ENCODE peak calls at places on chromosomes 11 and 22, in ten cellular contexts. M is adrenal gland, U is suprapubic skin, Y is GM12878, O is HCT116, N is A549, E is GM12892, H is HepG2, A is IMR-90, G is prostate gland. J is an unnamed sample.

GRCh38 chr11:84901986-84902385 is 725.2 kb downstream of the DLG2 start:
- DNase-seq in M (no peak), U (no peak), Y (no peak), O (no peak), N (no peak), E (no peak), H (no peak), A (peak), G (no peak), J (no peak)

GRCh38 chr11:45294499-45294898 is 8.4 kb upstream of the SYT13 start:
- DNase-seq in M (no peak), U (no peak), Y (no peak), O (no peak), N (no peak), E (no peak), H (no peak), A (no peak), G (no peak), J (no peak)

GRCh38 chr11:111623527-111624030 is 21.3 kb downstream of the SIK2 start:
- DNase-seq in M (no peak), U (no peak), Y (peak), O (no peak), N (no peak), E (no peak), H (peak), A (no peak), G (no peak), J (no peak)

GRCh38 chr22:36304429-36304828 is 51.5 kb downstream of the APOL1 start:
- DNase-seq in M (no peak), U (no peak), Y (no peak), O (no peak), N (no peak), E (no peak), H (no peak), A (peak), G (no peak), J (no peak)

GRCh38 chr11:42161886-42162285 is 702.4 kb upstream of the LRRC4C start:
- DNase-seq in M (no peak), U (no peak), Y (no peak), O (no peak), N (no peak), E (no peak), H (no peak), A (no peak), G (no peak), J (no peak)

GRCh38 chr11:12200359-12201015 is 90.1 kb downstream of the MICAL2 start:
- DNase-seq in M (peak), U (no peak), Y (no peak), O (no peak), N (no peak), E (no peak), H (no peak), A (peak), G (peak), J (no peak)

GRCh38 chr11:129840236-129840635 is 24.6 kb downstream of the TMEM45B start:
- DNase-seq in M (no peak), U (no peak), Y (no peak), O (no peak), N (no peak), E (no peak), H (no peak), A (no peak), G (no peak), J (no peak)

GRCh38 chr11:35905901-35906661 is 37.8 kb upstream of the LDLRAD3 start:
- DNase-seq in M (no peak), U (no peak), Y (no peak), O (no peak), N (no peak), E (no peak), H (no peak), A (peak), G (peak), J (no peak)

GRCh38 chr22:20009018-20009482 is 7.6 kb downstream of the ARVCF start:
- DNase-seq in M (no peak), U (no peak), Y (no peak), O (no peak), N (no peak), E (no peak), H (no peak), A (no peak), G (no peak), J (no peak)

GRCh38 chr11:64597671-64598101 is 6.7 kb downstream of the SLC22A12 start:
- DNase-seq in M (no peak), U (no peak), Y (no peak), O (no peak), N (no peak), E (no peak), H (no peak), A (no peak), G (no peak), J (no peak)

GRCh38 chr11:118417801-118418200 is 16.4 kb downstream of the ATP5MG start:
- DNase-seq in M (no peak), U (no peak), Y (no peak), O (no peak), N (no peak), E (no peak), H (no peak), A (no peak), G (no peak), J (no peak)

GRCh38 chr11:8296203-8296602 is 32.5 kb upstream of the LMO1 start:
- DNase-seq in M (no peak), U (no peak), Y (no peak), O (no peak), N (no peak), E (no peak), H (no peak), A (no peak), G (no peak), J (no peak)

GRCh38 chr11:134643115-134643514 is 231.1 kb upstream of the B3GAT1 start:
- DNase-seq in M (no peak), U (no peak), Y (no peak), O (no peak), N (no peak), E (no peak), H (no peak), A (no peak), G (no peak), J (no peak)

GRCh38 chr22:48173061-48173849 is 1410.8 kb downstream of the TBC1D22A start:
- DNase-seq in M (no peak), U (peak), Y (no peak), O (no peak), N (no peak), E (no peak), H (no peak), A (no peak), G (peak), J (no peak)

GRCh38 chr22:50599816-50600454 is 658 bp upstream of the MAPK8IP2 start:
- DNase-seq in M (peak), U (no peak), Y (no peak), O (no peak), N (no peak), E (peak), H (peak), A (no peak), G (no peak), J (no peak)

GRCh38 chr11:78714539-78714938 is 139.9 kb upstream of the NARS2 start:
- DNase-seq in M (no peak), U (no peak), Y (no peak), O (no peak), N (no peak), E (no peak), H (no peak), A (no peak), G (no peak), J (no peak)

GRCh38 chr22:27487600-27488450 is 313.7 kb downstream of the MN1 start:
- DNase-seq in M (no peak), U (no peak), Y (no peak), O (no peak), N (no peak), E (no peak), H (peak), A (peak), G (no peak), J (no peak)

GRCh38 chr11:117693344-117693743 is 103.7 kb downstream of the DSCAML1 start:
- DNase-seq in M (no peak), U (no peak), Y (no peak), O (no peak), N (no peak), E (no peak), H (no peak), A (no peak), G (no peak), J (no peak)

GRCh38 chr11:125348704-125349635 is 147.1 kb downstream of the FEZ1 start:
- DNase-seq in M (peak), U (no peak), Y (no peak), O (no peak), N (peak), E (peak), H (peak), A (peak), G (peak), J (no peak)

GRCh38 chr11:96238563-96239166 is 104.3 kb downstream of the MAML2 start:
- DNase-seq in M (no peak), U (no peak), Y (no peak), O (no peak), N (no peak), E (no peak), H (no peak), A (peak), G (no peak), J (no peak)

GRCh38 chr11:97622795-97623194 is 1233.0 kb downstream of the JRKL start:
- DNase-seq in M (no peak), U (no peak), Y (no peak), O (no peak), N (no peak), E (no peak), H (no peak), A (no peak), G (no peak), J (no peak)

GRCh38 chr22:48546653-48547424 is 1280.8 kb downstream of the BRD1 start:
- DNase-seq in M (no peak), U (no peak), Y (no peak), O (no peak), N (no peak), E (no peak), H (no peak), A (no peak), G (no peak), J (no peak)

GRCh38 chr11:98965775-98966174 is 55.0 kb upstream of the CNTN5 start:
- DNase-seq in M (no peak), U (no peak), Y (no peak), O (no peak), N (no peak), E (no peak), H (no peak), A (no peak), G (no peak), J (no peak)

GRCh38 chr22:23583836-23584235 is 3.7 kb upstream of the IGLL1 start:
- DNase-seq in M (no peak), U (no peak), Y (no peak), O (no peak), N (no peak), E (no peak), H (no peak), A (no peak), G (no peak), J (no peak)

GRCh38 chr11:36447947-36448346 is 62.1 kb downstream of the TRAF6 start:
- DNase-seq in M (no peak), U (no peak), Y (no peak), O (no peak), N (no peak), E (no peak), H (no peak), A (no peak), G (peak), J (no peak)

GRCh38 chr22:42001127-42001526 is 2.5 kb downstream of the WBP2NL start:
- DNase-seq in M (no peak), U (no peak), Y (no peak), O (no peak), N (no peak), E (no peak), H (no peak), A (peak), G (no peak), J (no peak)

GRCh38 chr11:2577071-2578005 is 122.5 kb downstream of the KCNQ1OT1 start:
- DNase-seq in M (peak), U (peak), Y (no peak), O (no peak), N (no peak), E (no peak), H (no peak), A (no peak), G (no peak), J (no peak)

GRCh38 chr22:28424427-28425080 is 255.1 kb downstream of the TTC28 start:
- DNase-seq in M (no peak), U (no peak), Y (no peak), O (no peak), N (no peak), E (no peak), H (peak), A (peak), G (no peak), J (no peak)

GRCh38 chr22:22578702-22579424 is 19.8 kb upstream of the PRAME start:
- DNase-seq in M (peak), U (no peak), Y (no peak), O (no peak), N (no peak), E (no peak), H (no peak), A (peak), G (no peak), J (no peak)

GRCh38 chr11:75946531-75947530 is 131.8 kb downstream of the UVRAG start:
- DNase-seq in M (no peak), U (no peak), Y (no peak), O (peak), N (no peak), E (no peak), H (no peak), A (peak), G (peak), J (no peak)

GRCh38 chr11:79344765-79345164 is 96.1 kb downstream of the TENM4 start:
- DNase-seq in M (no peak), U (no peak), Y (no peak), O (no peak), N (no peak), E (no peak), H (no peak), A (no peak), G (no peak), J (no peak)

GRCh38 chr11:35390737-35391682 is 28.3 kb downstream of the SLC1A2 start:
- DNase-seq in M (no peak), U (no peak), Y (peak), O (no peak), N (peak), E (no peak), H (peak), A (peak), G (peak), J (no peak)

GRCh38 chr11:76658231-76658630 is 12.3 kb downstream of the LRRC32 start:
- DNase-seq in M (peak), U (peak), Y (no peak), O (no peak), N (no peak), E (no peak), H (no peak), A (no peak), G (no peak), J (no peak)

GRCh38 chr11:100546714-100547113 is 140.4 kb upstream of the ARHGAP42 start:
- DNase-seq in M (no peak), U (no peak), Y (no peak), O (peak), N (no peak), E (no peak), H (no peak), A (peak), G (no peak), J (no peak)

GRCh38 chr11:109223441-109223840 is 198.5 kb upstream of the C11orf87 start:
- DNase-seq in M (no peak), U (no peak), Y (no peak), O (no peak), N (no peak), E (no peak), H (no peak), A (no peak), G (no peak), J (no peak)

GRCh38 chr11:7490054-7490453 is 4.7 kb downstream of the OLFML1 start:
- DNase-seq in M (no peak), U (no peak), Y (no peak), O (no peak), N (no peak), E (no peak), H (no peak), A (peak), G (no peak), J (no peak)

GRCh38 chr11:70745451-70745850 is 347.1 kb downstream of the CTTN start:
- DNase-seq in M (no peak), U (no peak), Y (no peak), O (no peak), N (no peak), E (no peak), H (no peak), A (no peak), G (no peak), J (no peak)

GRCh38 chr11:83813296-83813695 is 527.1 kb upstream of the CCDC90B start:
- DNase-seq in M (no peak), U (no peak), Y (no peak), O (no peak), N (no peak), E (no peak), H (no peak), A (peak), G (no peak), J (no peak)

GRCh38 chr11:69642913-69643632 is 2.1 kb downstream of the CCND1 start:
- DNase-seq in M (peak), U (peak), Y (no peak), O (no peak), N (peak), E (peak), H (peak), A (peak), G (peak), J (no peak)

GRCh38 chr11:33514079-33514690 is 186.4 kb downstream of the C11orf91 start:
- DNase-seq in M (no peak), U (no peak), Y (no peak), O (no peak), N (no peak), E (no peak), H (no peak), A (no peak), G (no peak), J (no peak)

GRCh38 chr22:25553131-25553530 is 11.3 kb upstream of the GRK3 start:
- DNase-seq in M (no peak), U (no peak), Y (no peak), O (no peak), N (no peak), E (no peak), H (no peak), A (no peak), G (no peak), J (no peak)
- TF ChIP-seq POLR2A in M (no peak), U (no peak), Y (no peak), O (no peak), N (no peak), E (no peak), H (no peak), A (no peak), G (no peak), J (no peak)

GRCh38 chr11:128613300-128613995 is 26.1 kb upstream of the ETS1 start:
- DNase-seq in M (no peak), U (no peak), Y (no peak), O (no peak), N (no peak), E (no peak), H (no peak), A (no peak), G (no peak), J (no peak)

GRCh38 chr11:128607819-128608218 is 20.5 kb upstream of the ETS1 start:
- DNase-seq in M (no peak), U (no peak), Y (no peak), O (no peak), N (no peak), E (no peak), H (no peak), A (no peak), G (peak), J (no peak)

GRCh38 chr11:128608732-128609131 is 21.4 kb upstream of the ETS1 start:
- DNase-seq in M (no peak), U (no peak), Y (no peak), O (no peak), N (no peak), E (no peak), H (no peak), A (no peak), G (no peak), J (no peak)

GRCh38 chr11:128615076-128615475 is 27.7 kb upstream of the ETS1 start:
- DNase-seq in M (no peak), U (no peak), Y (no peak), O (no peak), N (no peak), E (no peak), H (no peak), A (no peak), G (no peak), J (no peak)

GRCh38 chr11:128610765-128611617 is 23.6 kb upstream of the ETS1 start:
- DNase-seq in M (no peak), U (no peak), Y (peak), O (no peak), N (no peak), E (peak), H (no peak), A (no peak), G (no peak), J (peak)
- TF ChIP-seq POLR2A in M (no peak), U (no peak), Y (peak), O (no peak), N (no peak), E (peak), H (no peak), A (no peak), G (no peak), J (no peak)

GRCh38 chr11:61629082-61629481 is 48.2 kb upstream of the SYT7 start:
- DNase-seq in M (no peak), U (no peak), Y (no peak), O (no peak), N (no peak), E (no peak), H (no peak), A (no peak), G (no peak), J (no peak)

GRCh38 chr11:61630104-61630503 is 49.2 kb upstream of the SYT7 start:
- DNase-seq in M (no peak), U (no peak), Y (no peak), O (no peak), N (no peak), E (no peak), H (no peak), A (no peak), G (no peak), J (no peak)

GRCh38 chr11:61625525-61625924 is 44.6 kb upstream of the SYT7 start:
- DNase-seq in M (no peak), U (no peak), Y (no peak), O (no peak), N (no peak), E (no peak), H (no peak), A (no peak), G (no peak), J (no peak)

GRCh38 chr11:61627831-61628753 is 47.2 kb upstream of the SYT7 start:
- DNase-seq in M (peak), U (no peak), Y (no peak), O (peak), N (peak), E (no peak), H (peak), A (peak), G (peak), J (no peak)

GRCh38 chr11:61626580-61627380 is 45.9 kb upstream of the SYT7 start:
- DNase-seq in M (no peak), U (no peak), Y (no peak), O (no peak), N (no peak), E (no peak), H (peak), A (peak), G (peak), J (no peak)
- TF ChIP-seq POLR2A in M (no peak), U (no peak), Y (no peak), O (no peak), N (no peak), E (no peak), H (no peak), A (no peak), G (no peak), J (no peak)

GRCh38 chr11:102453921-102454320 is 1.4 kb upstream of the TMEM123 start:
- DNase-seq in M (no peak), U (no peak), Y (no peak), O (no peak), N (no peak), E (no peak), H (no peak), A (no peak), G (no peak), J (no peak)

GRCh38 chr11:102451693-102452460 is 688 bp downstream of the TMEM123 start:
- DNase-seq in M (peak), U (peak), Y (no peak), O (no peak), N (peak), E (peak), H (peak), A (peak), G (peak), J (no peak)

GRCh38 chr11:102451041-102451692 is 1.4 kb downstream of the TMEM123 start:
- DNase-seq in M (no peak), U (no peak), Y (no peak), O (no peak), N (no peak), E (no peak), H (no peak), A (no peak), G (no peak), J (no peak)

GRCh38 chr11:102453286-102453797 is 777 bp upstream of the TMEM123 start:
- DNase-seq in M (peak), U (no peak), Y (no peak), O (no peak), N (no peak), E (no peak), H (no peak), A (no peak), G (peak), J (no peak)

DNA sequence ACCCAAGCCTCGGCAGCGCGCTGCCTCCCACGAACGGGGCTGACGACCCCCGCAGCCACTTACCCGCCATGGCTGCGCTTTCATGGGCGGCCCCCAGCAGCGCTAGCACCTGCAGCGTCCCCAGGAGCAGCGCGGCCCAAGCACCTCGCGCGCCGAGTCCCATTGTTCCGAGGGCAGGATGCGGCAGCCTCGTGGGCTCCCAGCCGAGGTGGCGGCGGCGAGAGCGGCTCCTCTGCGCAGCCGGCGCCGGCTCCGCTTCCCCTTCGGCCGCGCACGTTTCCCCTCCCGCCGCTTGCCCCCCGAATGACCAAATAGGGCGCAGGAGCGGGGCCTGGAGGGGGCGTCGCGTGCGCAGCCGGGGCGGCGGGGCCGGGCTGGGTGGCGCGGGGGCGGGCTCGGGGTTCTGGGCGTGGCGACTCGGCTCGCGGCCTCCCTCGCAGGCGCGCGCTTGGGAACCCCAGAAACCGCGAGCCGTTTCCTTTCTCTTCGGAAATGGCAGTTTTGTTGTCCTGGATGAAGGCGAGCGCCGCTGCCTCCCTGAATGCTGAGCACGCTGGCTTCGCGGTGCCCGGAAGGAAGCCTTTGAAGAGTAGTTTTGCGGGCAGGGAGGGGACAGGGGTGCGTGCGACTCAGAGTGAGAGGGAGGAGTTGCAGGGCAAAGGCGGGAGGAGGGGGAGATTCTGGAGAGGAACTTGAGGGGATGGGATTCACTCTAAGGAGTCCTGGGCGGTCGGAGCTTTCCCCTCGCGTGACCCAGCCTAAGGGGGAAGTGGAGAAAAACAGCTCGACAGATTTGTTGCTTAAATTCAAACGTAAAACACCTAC is at the start of gene TMEM123:
- DNase-seq in M (peak), U (peak), Y (no peak), O (peak), N (peak), E (peak), H (peak), A (peak), G (peak), J (peak)
- TF ChIP-seq POLR2A in M (peak), U (no peak), Y (peak), O (peak), N (peak), E (peak), H (peak), A (no peak), G (peak), J (peak)

GRCh38 chr22:40955516-40955915 is 4.3 kb downstream of the RBX1 start:
- DNase-seq in M (no peak), U (no peak), Y (no peak), O (no peak), N (no peak), E (no peak), H (no peak), A (peak), G (no peak), J (no peak)
- TF ChIP-seq POLR2A in M (no peak), U (no peak), Y (no peak), O (no peak), N (no peak), E (no peak), H (no peak), A (no peak), G (no peak), J (no peak)

J was measured in esophagus squamous epithelium.